ENCODE peak calls at places on chromosomes 7 and 10, in eight cellular contexts. Z, N, P, C, Q, A, W and K are unnamed samples.

GRCh38 chr7:3260425-3260762 is 40.7 kb upstream of the SDK1 start:
- DNase-seq in N (no peak), Z (no peak), A (no peak), P (peak), Q (no peak), W (no peak), C (no peak), K (no peak)

GRCh38 chr10:108471420-108471819 is 1306.9 kb upstream of the SORCS1 start:
- DNase-seq in P (no peak), W (no peak), C (no peak), Q (no peak), Z (no peak), N (no peak), A (no peak), K (no peak)

GRCh38 chr10:109933984-109934565 is 10.8 kb upstream of the XPNPEP1 start:
- DNase-seq in W (no peak), C (no peak), Q (no peak), P (no peak), A (peak), N (no peak), Z (no peak), K (no peak)

GRCh38 chr10:132519382-132520146 is 18.0 kb upstream of the INPP5A start:
- DNase-seq in Q (no peak), N (no peak), A (no peak), P (no peak), W (no peak), C (no peak), Z (no peak), K (no peak)

GRCh38 chr7:121595949-121596692 is 200.0 kb upstream of the FAM3C start:
- DNase-seq in N (no peak), Z (no peak), W (no peak), C (no peak), A (no peak), Q (no peak), P (no peak), K (no peak)

GRCh38 chr10:69696073-69696731 is 66.2 kb downstream of the FAM241B start:
- DNase-seq in P (no peak), A (no peak), C (peak), W (no peak), Z (no peak), N (no peak), Q (peak), K (no peak)

GRCh38 chr7:11491811-11492210 is 340.2 kb downstream of the THSD7A start:
- DNase-seq in Q (no peak), N (no peak), Z (no peak), W (no peak), A (no peak), P (no peak), C (no peak), K (no peak)

GRCh38 chr10:89414879-89415821 is 782 bp downstream of the IFIT5 start:
- DNase-seq in W (peak), N (peak), P (peak), Q (peak), Z (no peak), C (peak), A (peak), K (no peak)

GRCh38 chr10:68043030-68043429 is 32.1 kb downstream of the HERC4 start:
- DNase-seq in W (no peak), Z (no peak), C (no peak), P (no peak), N (no peak), Q (no peak), A (no peak), K (no peak)

GRCh38 chr7:21542891-21543527 is at the start of gene DNAH11:
- DNase-seq in W (no peak), A (no peak), C (peak), Z (no peak), N (peak), P (peak), Q (peak), K (no peak)

GRCh38 chr7:114653391-114654088 is 238.9 kb downstream of the FOXP2 start:
- DNase-seq in N (no peak), P (no peak), Z (no peak), A (no peak), C (no peak), Q (no peak), W (no peak), K (no peak)

GRCh38 chr10:103967433-103968142 is 648 bp downstream of the SLK start:
- DNase-seq in C (peak), W (peak), N (no peak), P (no peak), Q (no peak), A (no peak), Z (no peak), K (no peak)

GRCh38 chr10:43230101-43230908 is 36.6 kb downstream of the RASGEF1A start:
- DNase-seq in W (no peak), A (peak), N (no peak), Q (peak), C (no peak), P (peak), Z (no peak), K (peak)

GRCh38 chr10:13840036-13840435 is 253.3 kb downstream of the PRPF18 start:
- DNase-seq in A (no peak), W (no peak), Z (no peak), C (no peak), P (no peak), Q (no peak), N (no peak), K (no peak)

GRCh38 chr10:27470890-27471289 is 33.2 kb upstream of the RAB18 start:
- DNase-seq in Q (no peak), W (no peak), Z (no peak), N (no peak), A (no peak), C (no peak), P (no peak), K (no peak)

GRCh38 chr10:122127943-122128342 is 139.0 kb downstream of the TACC2 start:
- DNase-seq in C (no peak), Z (no peak), P (peak), W (no peak), N (no peak), A (no peak), Q (no peak), K (no peak)

GRCh38 chr7:99014113-99014985 is 129.6 kb downstream of the SMURF1 start:
- DNase-seq in N (no peak), Q (no peak), C (no peak), W (no peak), Z (no peak), P (no peak), A (peak), K (no peak)

GRCh38 chr7:76020031-76020714 is 25.8 kb upstream of the TMEM120A start:
- DNase-seq in Z (no peak), A (peak), P (peak), Q (peak), W (peak), C (peak), N (peak), K (peak)

GRCh38 chr7:135249901-135250300 is 16.3 kb downstream of the STRA8 start:
- DNase-seq in Q (no peak), W (no peak), P (no peak), N (no peak), A (no peak), Z (no peak), C (no peak), K (no peak)

GRCh38 chr10:380313-380955 is 245.2 kb downstream of the ZMYND11 start:
- DNase-seq in Q (no peak), W (no peak), A (no peak), P (no peak), C (no peak), N (no peak), Z (no peak), K (no peak)

GRCh38 chr7:1437155-1437880 is 22.0 kb downstream of the MICALL2 start:
- DNase-seq in Z (no peak), P (no peak), Q (no peak), C (no peak), W (no peak), A (no peak), N (no peak), K (no peak)

GRCh38 chr10:3887404-3887803 is 102.4 kb upstream of the KLF6 start:
- DNase-seq in A (no peak), W (no peak), Q (no peak), C (no peak), P (no peak), Z (no peak), N (no peak), K (no peak)

GRCh38 chr10:90179696-90180407 is 478.5 kb downstream of the KIF20B start:
- DNase-seq in W (no peak), A (no peak), C (peak), Q (no peak), Z (no peak), P (no peak), N (no peak), K (no peak)

GRCh38 chr7:112550468-112551060 is 69.8 kb downstream of the LSMEM1 start:
- DNase-seq in P (peak), N (no peak), W (no peak), Q (no peak), Z (no peak), C (peak), A (no peak), K (no peak)

GRCh38 chr10:13977861-13978843 is 352.6 kb downstream of the FRMD4A start:
- DNase-seq in W (no peak), C (peak), P (no peak), Q (no peak), Z (no peak), A (no peak), N (no peak), K (no peak)

GRCh38 chr10:119291223-119291900 is 84.0 kb downstream of the GRK5 start:
- DNase-seq in Q (no peak), P (no peak), C (no peak), W (no peak), N (no peak), Z (no peak), A (no peak), K (no peak)

GRCh38 chr10:113126506-113127192 is 176.6 kb downstream of the TCF7L2 start:
- DNase-seq in W (peak), P (peak), Q (peak), N (peak), A (peak), Z (no peak), C (peak), K (peak)

GRCh38 chr7:74656421-74656910 is 1.1 kb upstream of the GTF2I start:
- DNase-seq in P (peak), W (peak), A (peak), C (no peak), Q (peak), Z (no peak), N (peak), K (peak)

GRCh38 chr10:13453896-13454295 is 74.9 kb downstream of the BEND7 start:
- DNase-seq in A (no peak), W (no peak), Q (no peak), N (no peak), Z (no peak), C (no peak), P (no peak), K (no peak)

GRCh38 chr7:5696346-5697100 is 84.9 kb downstream of the RNF216 start:
- DNase-seq in A (no peak), N (no peak), C (no peak), Q (no peak), P (no peak), Z (no peak), W (peak), K (no peak)
- H3K27ac ChIP-seq in A (no peak), N (peak), C (no peak), Q (peak), P (no peak), Z (peak), W (peak), K (peak)

GRCh38 chr7:127392182-127392565 is 334 bp downstream of the ZNF800 start:
- DNase-seq in Q (peak), Z (peak), N (no peak), C (peak), A (peak), W (no peak), P (peak), K (peak)

GRCh38 chr7:127390817-127391590 is 1.5 kb downstream of the ZNF800 start:
- DNase-seq in C (no peak), N (no peak), W (no peak), A (no peak), Q (no peak), Z (no peak), P (no peak), K (no peak)

GRCh38 chr7:127392566-127393369 is at the start of gene ZNF800:
- DNase-seq in P (peak), Q (peak), W (peak), Z (peak), A (peak), C (peak), N (peak), K (peak)

GRCh38 chr7:127390186-127390816 is 2.2 kb downstream of the ZNF800 start:
- DNase-seq in P (no peak), Q (no peak), C (no peak), A (no peak), N (no peak), Z (no peak), W (no peak), K (no peak)

GRCh38 chr7:127391591-127392181 is 822 bp downstream of the ZNF800 start:
- DNase-seq in Z (peak), C (peak), Q (no peak), A (peak), P (peak), N (peak), W (no peak), K (no peak)
- H3K27ac ChIP-seq in Z (peak), C (peak), Q (peak), A (peak), P (peak), N (peak), W (no peak), K (peak)

GRCh38 chr7:44891372-44891771 is 6.0 kb upstream of the PURB start:
- DNase-seq in P (no peak), A (peak), Z (no peak), W (no peak), Q (no peak), N (no peak), C (no peak), K (no peak)

GRCh38 chr7:44894881-44895600 is 9.7 kb upstream of the PURB start:
- DNase-seq in W (no peak), P (no peak), Z (no peak), N (no peak), Q (no peak), A (no peak), C (no peak), K (no peak)

GRCh38 chr7:44889096-44889775 is 3.9 kb upstream of the PURB start:
- DNase-seq in A (no peak), Q (no peak), C (no peak), Z (no peak), P (no peak), N (no peak), W (no peak), K (no peak)

GRCh38 chr7:44893710-44894135 is 8.4 kb upstream of the PURB start:
- DNase-seq in Q (no peak), P (no peak), N (no peak), C (no peak), A (no peak), W (no peak), Z (no peak), K (no peak)

DNA sequence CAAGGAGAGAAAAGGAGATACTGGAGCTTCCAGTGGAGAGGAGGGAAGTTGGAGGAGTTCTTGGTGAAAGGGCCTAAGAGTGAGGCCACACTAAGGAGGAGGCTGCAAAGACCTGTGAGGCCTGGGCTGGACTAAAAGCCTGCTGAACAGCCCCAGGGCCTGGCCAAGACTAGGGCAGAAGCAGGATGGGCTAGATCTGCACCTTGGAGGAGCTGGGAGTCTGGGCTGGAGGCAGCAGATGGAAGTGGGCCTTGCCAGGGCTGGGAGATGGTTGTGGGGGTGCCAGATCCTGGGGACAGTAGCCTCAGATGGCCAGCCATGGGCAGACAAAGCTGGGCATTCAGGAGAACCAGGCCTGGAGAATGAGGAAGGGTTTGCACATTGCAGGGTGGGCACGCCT is 6.5 kb upstream of the PURB start:
- DNase-seq in Q (no peak), N (no peak), P (no peak), A (no peak), W (no peak), Z (no peak), C (no peak), K (no peak)
- H3K27ac ChIP-seq in Q (no peak), N (no peak), P (no peak), A (peak), W (peak), Z (no peak), C (no peak), K (peak)

DNA sequence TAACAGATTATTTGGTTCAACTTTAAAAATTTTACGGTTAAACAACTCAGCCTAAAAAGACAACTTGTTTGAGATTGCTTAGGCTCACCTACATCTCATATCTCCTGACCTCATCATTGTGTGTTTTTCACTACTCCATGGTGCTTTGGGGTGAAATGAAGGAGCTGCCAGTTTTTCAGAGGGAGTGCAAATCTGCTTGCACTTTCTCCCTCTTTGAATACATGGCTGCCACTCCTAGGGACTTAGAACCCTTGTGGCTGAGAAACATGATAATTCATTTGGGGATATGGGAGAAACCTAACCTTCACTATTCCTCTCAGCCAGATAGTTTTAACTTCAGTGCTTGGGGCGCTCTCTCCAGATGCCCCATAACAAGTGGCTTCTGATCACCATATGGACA is 2.7 kb downstream of the CCSER2 start:
- DNase-seq in A (no peak), Q (no peak), W (no peak), Z (no peak), P (no peak), C (no peak), N (no peak), K (no peak)
- H3K27ac ChIP-seq in A (peak), Q (no peak), W (no peak), Z (no peak), P (no peak), C (no peak), N (no peak), K (no peak)